ENCODE peak calls at places on chromosomes 3 and 15, in four cellular contexts. E is psoas muscle, Q is uterus, I is RWPE2. F is an unnamed sample.

GRCh38 chr3:158313344-158313927 is 203.5 kb downstream of the RSRC1 start:
- DNase-seq in E (no peak), Q (no peak), I (no peak), F (no peak)

GRCh38 chr15:92244703-92245102 is 149.0 kb upstream of the ST8SIA2 start:
- DNase-seq in E (no peak), Q (no peak), I (no peak), F (no peak)

GRCh38 chr15:101023501-101024110 is 104.4 kb downstream of the LRRK1 start:
- DNase-seq in E (no peak), Q (no peak), I (peak; percentile 38), F (peak; percentile 54)

GRCh38 chr3:16667633-16668032 is 62.4 kb upstream of the DAZL start:
- DNase-seq in E (no peak), Q (no peak), I (no peak), F (no peak)

GRCh38 chr3:46389306-46389705 is 17.6 kb downstream of the CCR5AS start:
- DNase-seq in E (no peak), Q (no peak), I (no peak), F (peak; percentile 28)

GRCh38 chr15:84725001-84725491 is 9.1 kb upstream of the SEC11A start:
- DNase-seq in E (no peak), Q (no peak), I (no peak), F (no peak)

GRCh38 chr15:42427429-42428223 is 63.3 kb downstream of the ZNF106 start:
- DNase-seq in E (no peak), Q (no peak), I (no peak), F (no peak)

GRCh38 chr3:106251160-106251892 is 382.5 kb upstream of the CBLB start:
- DNase-seq in E (no peak), Q (no peak), I (no peak), F (no peak)

GRCh38 chr3:21745971-21746370 is 5.0 kb downstream of the ZNF385D start:
- DNase-seq in E (no peak), Q (no peak), I (no peak), F (no peak)

GRCh38 chr3:68089572-68089991 is 435.2 kb upstream of the SUCLG2 start:
- DNase-seq in E (no peak), Q (no peak), I (no peak), F (no peak)

GRCh38 chr3:89287902-89288520 is 180.6 kb downstream of the EPHA3 start:
- DNase-seq in E (no peak), Q (no peak), I (no peak), F (no peak)

DNA sequence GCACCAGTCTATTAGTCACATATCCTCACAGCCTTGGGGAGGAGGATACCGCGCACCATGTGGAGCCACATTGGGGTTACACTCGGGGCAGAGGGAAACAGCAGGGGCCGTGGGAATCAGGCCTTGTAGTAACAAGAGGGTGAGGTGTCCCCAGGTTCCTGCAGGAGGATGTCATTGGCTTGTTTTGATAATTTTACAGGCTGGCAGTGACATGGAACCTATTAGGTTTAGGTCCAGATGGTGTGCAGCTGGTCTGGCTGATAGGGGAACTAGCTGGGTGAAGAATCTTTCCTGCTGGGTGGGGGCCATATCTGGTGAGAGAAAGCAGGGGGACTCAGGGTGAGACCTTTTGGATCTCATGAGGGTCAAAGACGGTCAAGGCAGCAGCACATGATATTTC is 9.8 kb upstream of the MEF2A start:
- DNase-seq in E (no peak), Q (no peak), I (no peak), F (no peak)
- H3K27ac ChIP-seq in E (no peak overlapping the region), Q (no peak overlapping the region), I (no peak overlapping the region), F (no peak overlapping the region)

GRCh38 chr3:127678315-127678599 is 5.5 kb downstream of the ABTB1 start:
- DNase-seq in E (no peak), Q (no peak), I (no peak), F (no peak)
- H3K4me3 ChIP-seq in E (no peak overlapping the region), Q (no peak overlapping the region), I (no peak overlapping the region), F (no peak overlapping the region)

GRCh38 chr15:81411969-81412633 is 38.1 kb upstream of the TMC3 start:
- DNase-seq in E (no peak), Q (no peak), I (no peak), F (no peak)

GRCh38 chr15:81407679-81408078 is 33.7 kb upstream of the TMC3 start:
- DNase-seq in E (no peak), Q (no peak), I (no peak), F (no peak)

GRCh38 chr15:81413851-81414250 is 39.8 kb upstream of the TMC3 start:
- DNase-seq in E (no peak), Q (no peak), I (no peak), F (no peak)

GRCh38 chr15:81410318-81410753 is 36.3 kb upstream of the TMC3 start:
- DNase-seq in E (peak; percentile 71), Q (peak; percentile 40), I (no peak), F (peak; percentile 79)

GRCh38 chr15:81411056-81411455 is 37.0 kb upstream of the TMC3 start:
- DNase-seq in E (no peak), Q (no peak), I (no peak), F (no peak)
- TF ChIP-seq CTCF in E (no peak), Q (no peak), I (no peak), F (no peak)

DNA sequence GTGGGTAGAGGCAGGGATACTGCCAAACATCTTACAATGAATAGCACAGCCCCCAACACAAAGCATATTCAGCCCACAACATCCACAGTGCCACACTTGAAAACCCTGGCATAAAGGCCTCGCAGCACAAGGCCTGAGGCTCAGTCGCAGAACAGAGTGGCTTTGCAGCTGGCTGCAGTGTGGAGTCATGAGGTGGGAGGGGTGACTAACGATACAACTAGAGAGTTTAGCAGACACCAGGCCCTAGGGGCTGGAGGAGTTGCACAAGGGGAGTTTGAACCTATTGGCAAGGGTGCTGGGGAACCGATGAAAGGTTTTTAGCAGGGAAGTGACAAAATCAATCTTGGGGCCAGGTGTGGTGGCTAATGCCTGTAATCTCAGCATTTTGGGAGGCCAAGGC is 32.1 kb downstream of the GRK7 start:
- DNase-seq in E (no peak), Q (no peak), I (no peak), F (no peak)
- H3K27ac ChIP-seq in E (no peak overlapping the region), Q (no peak overlapping the region), I (no peak overlapping the region), F (no peak overlapping the region)

DNA sequence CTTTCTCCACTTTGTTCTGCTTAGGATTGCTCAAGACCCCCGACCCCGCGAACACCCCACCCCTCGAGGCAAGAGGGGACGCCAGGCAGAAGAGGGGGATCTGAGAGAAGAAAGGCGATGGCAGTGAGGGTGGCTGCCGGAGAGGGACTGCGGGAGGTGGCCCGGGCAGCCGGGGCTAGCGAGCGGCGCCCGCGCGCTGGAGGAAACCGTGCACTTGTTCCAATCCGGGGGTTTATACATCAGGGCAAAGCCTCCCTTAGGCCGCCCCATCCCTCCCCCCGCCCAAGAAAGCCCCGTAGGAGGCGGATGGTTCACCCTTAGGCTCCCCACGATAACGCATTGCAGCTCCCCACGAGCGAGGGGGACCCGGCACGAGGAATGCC is 475 bp downstream of the ERC2 start:
- DNase-seq in E (no peak), Q (no peak), I (no peak), F (no peak)
- H3K4me3 ChIP-seq in E (peak overlapping the region; percentile 62), Q (peak overlapping the region; percentile 36), I (peak overlapping the region; percentile 34), F (peak overlapping the region; percentile 71)

GRCh38 chr3:142028174-142028833 is 121.0 kb downstream of the TFDP2 start:
- DNase-seq in E (no peak), Q (no peak), I (no peak), F (no peak)
- TF ChIP-seq CTCF in E (no peak), Q (no peak), I (no peak), F (no peak)

GRCh38 chr3:177826253-177826652 is 629.0 kb upstream of the TBL1XR1 start:
- DNase-seq in E (no peak), Q (no peak), I (no peak), F (no peak)
- H3K27ac ChIP-seq in E (no peak overlapping the region), Q (no peak overlapping the region), I (no peak overlapping the region), F (no peak overlapping the region)

GRCh38 chr3:183823963-183824362 is 1.4 kb downstream of the MAP6D1 start:
- DNase-seq in E (no peak), Q (no peak), I (no peak), F (no peak)
- H3K4me3 ChIP-seq in E (peak overlapping the region; percentile 86), Q (no peak overlapping the region), I (peak overlapping the region; percentile 47), F (no peak overlapping the region)

GRCh38 chr3:171640520-171641412 is 169.5 kb downstream of the PLD1 start:
- DNase-seq in E (no peak), Q (no peak), I (no peak), F (no peak)
- TF ChIP-seq CTCF in E (no peak), Q (no peak), I (peak; percentile 19), F (no peak)